ENCODE peak calls at places on chromosomes 2 and 18, in six cellular contexts. N is pancreas, S is H1, R is H9, J is GM12878, Z is tibial nerve. L is an unnamed sample. For H3K27me3, the result is how much of the 10 kb centered on the place peaks cover.

GRCh38 chr2:228401065-228401912 is 219.8 kb upstream of the SPHKAP start:
- DNase-seq in J (no peak), R (no peak), Z (no peak), N (no peak), S (no peak), L (no peak)

GRCh38 chr2:167651406-167652151 is 595.8 kb downstream of the STK39 start:
- DNase-seq in J (no peak), S (no peak), N (no peak), Z (no peak), R (no peak), L (no peak)

GRCh38 chr2:132448771-132449170 is 32.2 kb downstream of the GPR39 start:
- DNase-seq in N (no peak), J (no peak), R (peak), S (no peak), Z (no peak), L (no peak)

GRCh38 chr18:6198585-6198984 is 216.1 kb downstream of the L3MBTL4 start:
- DNase-seq in R (no peak), J (no peak), N (no peak), S (no peak), Z (no peak), L (no peak)

GRCh38 chr2:201151127-201152074 is 31.5 kb upstream of the CASP10 start:
- DNase-seq in J (no peak), Z (no peak), S (no peak), N (no peak), R (no peak), L (no peak)

GRCh38 chr2:217928324-217929293 is 74.2 kb downstream of the TNS1 start:
- DNase-seq in R (no peak), N (no peak), Z (no peak), J (no peak), S (no peak), L (no peak)

GRCh38 chr2:20963867-20964266 is 80.0 kb downstream of the APOB start:
- DNase-seq in N (no peak), Z (no peak), R (no peak), J (no peak), S (no peak), L (no peak)

GRCh38 chr2:222859786-222860726 is 780 bp upstream of the ACSL3 start:
- DNase-seq in N (no peak), S (no peak), J (no peak), Z (no peak), R (peak), L (no peak)

GRCh38 chr2:105329561-105330495 is at the start of gene TGFBRAP1:
- DNase-seq in R (peak), N (peak), S (no peak), J (no peak), Z (no peak), L (peak)

GRCh38 chr2:16900405-16901025 is 234.9 kb upstream of the CYRIA start:
- DNase-seq in S (peak), J (no peak), Z (no peak), R (peak), N (no peak), L (no peak)

GRCh38 chr2:197304556-197305011 is 6.0 kb downstream of the ANKRD44 start:
- DNase-seq in S (no peak), N (no peak), J (no peak), R (no peak), Z (no peak), L (no peak)

GRCh38 chr2:69168144-69168813 is 155.3 kb downstream of the ANTXR1 start:
- DNase-seq in R (no peak), N (no peak), J (no peak), Z (no peak), S (no peak), L (no peak)

GRCh38 chr2:231393149-231394131 is 2.1 kb upstream of the B3GNT7 start:
- DNase-seq in J (peak), R (peak), S (no peak), N (no peak), Z (no peak), L (no peak)

GRCh38 chr2:217162533-217162932 is 302.7 kb upstream of the TNP1 start:
- DNase-seq in R (no peak), Z (no peak), N (no peak), S (no peak), J (no peak), L (no peak)

GRCh38 chr2:96547751-96548161 is 11.2 kb downstream of the ARID5A start:
- DNase-seq in R (no peak), J (no peak), N (no peak), S (no peak), Z (no peak), L (no peak)

GRCh38 chr2:222025891-222026271 is 272.9 kb downstream of the PAX3 start:
- DNase-seq in R (peak), N (no peak), Z (no peak), J (no peak), S (peak), L (no peak)

GRCh38 chr2:98454500-98455235 is 10.0 kb downstream of the INPP4A start:
- DNase-seq in N (no peak), R (no peak), S (no peak), Z (no peak), J (no peak), L (no peak)

GRCh38 chr2:177078416-177078815 is 134.2 kb upstream of the HNRNPA3 start:
- DNase-seq in J (no peak), Z (peak), S (no peak), R (no peak), N (no peak), L (no peak)

GRCh38 chr2:64750001-64750816 is 96.5 kb upstream of the SERTAD2 start:
- DNase-seq in S (no peak), J (no peak), N (peak), R (peak), Z (peak), L (peak)

GRCh38 chr2:214469728-214470127 is 58.9 kb downstream of the VWC2L start:
- DNase-seq in J (no peak), S (no peak), N (no peak), R (no peak), Z (no peak), L (no peak)

GRCh38 chr2:159169187-159169586 is 117.3 kb downstream of the WDSUB1 start:
- DNase-seq in J (no peak), R (no peak), N (no peak), Z (no peak), S (no peak), L (no peak)

GRCh38 chr18:8348051-8348450 is 261.2 kb upstream of the RAB12 start:
- DNase-seq in N (no peak), J (no peak), S (no peak), Z (no peak), R (no peak), L (no peak)

GRCh38 chr18:75408554-75409506 is 18.7 kb downstream of the SMIM21 start:
- DNase-seq in R (no peak), J (no peak), Z (no peak), S (no peak), N (no peak), L (no peak)

GRCh38 chr2:72142743-72143440 is 4.8 kb downstream of the CYP26B1 start:
- DNase-seq in N (peak), J (no peak), Z (peak), S (no peak), R (peak), L (no peak)

GRCh38 chr2:222423632-222424280 is 587 bp upstream of the SGPP2 start:
- DNase-seq in Z (no peak), R (peak), S (no peak), J (peak), N (no peak), L (peak)

GRCh38 chr18:63119647-63120046 is 199.9 kb downstream of the BCL2 start:
- DNase-seq in N (no peak), Z (no peak), S (peak), J (no peak), R (peak), L (no peak)

GRCh38 chr2:176174382-176174834 is 14.1 kb upstream of the HOXD1 start:
- DNase-seq in Z (no peak), J (no peak), N (no peak), R (no peak), S (no peak), L (no peak)

GRCh38 chr2:41933585-41934322 is 114.1 kb upstream of the PKDCC start:
- DNase-seq in J (no peak), N (no peak), S (no peak), Z (no peak), R (no peak), L (no peak)

GRCh38 chr2:97792416-97792815 is 79.0 kb downstream of the ZAP70 start:
- DNase-seq in Z (no peak), S (no peak), J (no peak), N (no peak), R (no peak), L (no peak)

GRCh38 chr2:74226648-74227213 is 28.3 kb downstream of the MTHFD2 start:
- DNase-seq in J (no peak), N (peak), R (no peak), Z (no peak), S (no peak), L (no peak)

DNA sequence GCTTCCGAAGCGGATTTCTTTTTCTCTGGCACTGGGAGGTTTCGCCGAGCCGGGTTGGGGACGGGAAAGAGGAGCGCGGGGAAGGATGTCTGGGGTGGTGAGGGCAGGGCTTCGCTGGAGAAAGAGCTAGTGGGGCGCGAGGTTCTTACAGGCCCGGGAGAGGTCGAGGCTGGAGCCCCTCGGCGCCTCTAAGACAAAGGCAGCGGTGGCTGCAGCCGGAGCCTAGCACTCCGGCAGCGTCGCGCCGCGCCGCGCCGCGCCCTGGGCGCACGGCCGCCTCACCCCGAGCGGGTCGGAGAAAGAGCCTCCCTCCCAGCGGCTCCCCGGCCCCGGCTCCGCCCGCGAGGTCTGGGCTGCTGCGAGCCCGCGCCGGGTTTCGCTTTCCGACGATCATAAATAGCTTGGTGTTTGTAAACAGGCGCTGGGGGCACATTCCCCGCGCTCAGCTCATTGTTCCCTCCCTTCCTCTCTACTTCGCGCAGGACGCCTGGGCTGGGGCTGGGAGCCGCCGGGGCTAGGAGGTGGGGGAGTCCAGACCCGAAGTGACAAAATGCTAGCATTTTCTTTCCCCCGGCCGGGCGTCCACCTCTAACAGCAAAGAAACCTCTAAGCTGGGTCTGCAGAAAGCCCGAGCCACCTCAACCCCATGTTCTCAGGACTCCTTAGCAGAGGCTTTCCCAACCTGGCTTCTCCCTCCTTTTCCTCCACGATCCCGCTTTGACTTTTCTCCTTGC is 813 bp upstream of the MEIS1 start:
- DNase-seq in N (peak), Z (no peak), R (peak), J (no peak), S (no peak), L (no peak)
- H3K27ac ChIP-seq in N (peak), Z (peak), R (no peak), J (no peak), S (no peak), L (no peak)

DNA sequence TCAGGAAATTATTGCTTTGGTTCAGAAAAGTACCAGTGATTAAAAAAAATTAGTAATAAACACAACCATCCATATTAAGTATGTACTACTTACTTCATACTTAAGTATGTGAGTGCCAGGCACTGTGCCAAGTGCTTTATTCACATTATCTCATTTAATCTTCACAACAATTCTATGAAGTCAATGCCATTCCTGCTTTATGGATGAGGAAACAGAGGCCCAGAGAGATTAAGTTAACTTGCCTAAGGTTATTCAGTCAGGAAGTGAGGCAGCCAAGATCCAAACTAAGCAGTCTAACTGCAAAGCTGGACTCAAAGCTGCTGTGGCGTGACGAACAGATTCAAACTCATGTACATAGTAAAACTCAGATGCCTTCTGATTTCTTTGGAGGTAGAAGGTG is 22.3 kb downstream of the DTNB start:
- DNase-seq in J (no peak), Z (no peak), N (no peak), S (no peak), R (no peak), L (no peak)
- H3K27me3 ChIP-seq in J (under half), Z (under half), N (under half), S (under half), R (under half), L (under half)

DNA sequence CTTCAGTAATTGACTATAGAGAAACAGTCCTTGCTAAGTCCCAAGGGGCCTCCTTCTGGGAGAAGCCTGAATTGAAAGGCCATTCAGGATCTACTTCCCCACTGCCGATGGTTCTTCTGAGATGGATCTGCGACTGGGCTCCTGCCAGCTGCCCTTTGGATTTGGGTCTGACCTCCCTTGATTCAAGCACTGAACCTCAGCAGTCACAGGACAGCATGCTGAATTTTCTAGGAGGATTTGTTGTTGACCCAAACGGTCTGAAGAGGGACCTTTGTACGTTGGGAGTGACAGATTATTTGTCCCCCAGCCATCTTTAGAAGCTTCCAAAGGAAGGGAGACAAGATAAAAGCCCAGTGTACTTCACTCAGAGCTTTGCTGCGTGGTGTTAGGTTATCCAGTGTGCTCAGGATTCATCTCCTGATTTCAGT is 67.1 kb downstream of the NXPH2 start:
- DNase-seq in N (no peak), Z (no peak), R (no peak), S (no peak), J (no peak), L (no peak)
- H3K27ac ChIP-seq in N (no peak), Z (no peak), R (no peak), S (no peak), J (no peak), L (no peak)

GRCh38 chr2:219445220-219445631 is 10.6 kb downstream of the SPEG start:
- DNase-seq in N (no peak), S (no peak), R (no peak), J (no peak), Z (no peak), L (no peak)
- H3K27me3 ChIP-seq in N (under half), S (under half), R (under half), J (under half), Z (under half), L (under half)

DNA sequence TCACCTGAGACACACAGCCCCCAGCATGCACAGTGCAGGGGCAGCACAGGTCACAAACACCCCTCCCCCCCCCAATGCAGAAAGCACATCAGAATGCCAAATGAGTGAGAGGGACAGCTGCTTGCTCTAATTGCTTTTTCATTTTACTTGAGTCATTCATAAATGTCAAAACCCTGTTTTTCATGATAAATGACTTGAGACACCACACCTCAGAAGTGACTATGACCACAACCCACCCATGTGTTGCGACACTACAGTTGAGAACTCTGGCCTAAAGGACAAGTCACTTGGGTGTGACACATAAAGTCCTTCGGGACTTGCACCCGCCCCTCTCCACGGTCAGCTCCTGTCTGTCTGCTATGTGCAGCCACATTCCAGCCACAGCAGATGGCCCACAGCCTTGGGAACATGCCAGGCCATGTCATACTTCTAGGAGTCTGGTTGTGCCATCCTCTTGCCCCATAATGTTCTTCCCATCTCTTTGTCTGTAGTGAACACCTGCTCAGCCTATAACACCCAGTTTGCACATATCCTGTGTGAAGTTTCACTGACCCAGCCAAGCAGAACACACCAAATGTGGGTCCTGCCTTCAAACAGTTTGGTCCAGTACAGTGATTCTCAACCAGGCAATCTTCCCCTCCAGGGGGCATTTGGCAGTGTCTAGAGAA is 30.2 kb upstream of the RIOK3 start:
- DNase-seq in J (peak), S (no peak), N (no peak), Z (no peak), R (no peak), L (no peak)
- H3K27ac ChIP-seq in J (peak), S (peak), N (no peak), Z (no peak), R (no peak), L (no peak)

DNA sequence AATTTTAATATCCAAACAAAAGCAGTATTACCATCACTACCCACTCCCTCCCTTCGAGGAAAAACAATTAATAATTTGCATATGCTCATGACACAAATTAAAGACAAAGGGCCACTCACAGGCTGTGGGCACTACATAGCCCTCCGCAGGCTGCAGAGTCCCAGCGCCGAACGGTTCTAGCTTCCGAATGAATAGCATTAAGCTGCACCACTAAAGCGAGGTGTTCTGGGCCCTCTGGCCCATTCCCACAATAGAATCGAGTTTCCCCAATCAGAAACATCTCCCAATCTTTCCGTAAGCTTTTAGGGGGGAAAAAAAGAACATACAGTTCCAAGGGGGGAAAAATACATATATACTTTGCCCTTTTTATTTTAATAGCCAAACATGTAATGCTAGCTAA is 14.5 kb upstream of the SIX3 start:
- DNase-seq in Z (no peak), R (peak), J (no peak), S (no peak), N (no peak), L (no peak)
- H3K27me3 ChIP-seq in Z (under half), R (half or more), J (under half), S (half or more), N (under half), L (half or more)

DNA sequence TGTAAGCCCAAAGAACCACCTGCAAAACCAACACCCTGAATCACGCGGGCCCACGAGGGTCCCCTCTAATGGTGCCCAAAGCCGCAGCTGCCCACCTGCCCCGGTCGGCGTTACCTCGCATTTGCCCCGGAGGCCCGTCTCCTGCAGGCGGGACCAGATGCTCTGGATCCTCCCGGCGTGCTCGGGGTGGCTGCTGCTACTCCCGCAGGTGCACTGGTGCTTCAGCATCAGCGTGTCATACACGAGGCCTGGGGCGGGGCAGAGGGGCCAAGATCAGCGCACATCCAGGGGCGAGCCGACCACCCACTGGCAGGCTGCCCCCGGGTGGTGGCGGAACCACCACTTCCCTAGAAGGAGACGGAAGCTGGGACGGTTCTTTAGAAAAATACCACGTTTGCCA is 260.1 kb downstream of the TWIST2 start:
- DNase-seq in R (no peak), S (no peak), N (no peak), Z (no peak), J (no peak), L (no peak)
- H3K27ac ChIP-seq in R (no peak), S (no peak), N (no peak), Z (peak), J (no peak), L (no peak)